ENCODE peak calls at places on chromosome 3, in nine cellular contexts. X is lung; O is CD4-positive, CD25-positive, alpha-beta regulatory T cell; Z is heart left ventricle; E is A549; B is lower leg skin; A is kidney epithelial cell; I is astrocyte of the spinal cord; P is IMR-90. C is an unnamed sample.

GRCh38 chr3:15958692-15959433 is 161.1 kb upstream of the ANKRD28 start:
- DNase-seq in X (no peak), O (no peak), Z (no peak), E (no peak), B (no peak), A (no peak), I (peak; percentile 31), P (peak; percentile 35), C (no peak)

GRCh38 chr3:133734305-133734704 is 11.9 kb upstream of the TF start:
- DNase-seq in X (no peak), O (no peak), Z (no peak), E (no peak), B (no peak), A (no peak), I (no peak), P (no peak), C (no peak)

GRCh38 chr3:137764001-137764433 is at the start of gene SOX14:
- DNase-seq in X (peak; percentile 45), O (no peak), Z (no peak), E (no peak), B (no peak), A (no peak), I (no peak), P (no peak), C (no peak)

GRCh38 chr3:186980989-186981388 is 50.7 kb downstream of the ST6GAL1 start:
- DNase-seq in X (no peak), O (no peak), Z (no peak), E (no peak), B (no peak), A (no peak), I (no peak), P (no peak), C (no peak)

GRCh38 chr3:98784666-98785600 is 21.8 kb downstream of the ST3GAL6 start:
- DNase-seq in X (no peak), O (no peak), Z (no peak), E (no peak), B (no peak), A (peak; percentile 70), I (peak; percentile 92), P (peak; percentile 94), C (peak; percentile 70)

GRCh38 chr3:188037116-188037718 is 116.7 kb upstream of the LPP start:
- DNase-seq in X (no peak), O (no peak), Z (peak; percentile 36), E (no peak), B (no peak), A (no peak), I (peak; percentile 50), P (peak; percentile 45), C (no peak)

GRCh38 chr3:20842002-20842401 is 656.0 kb upstream of the SGO1 start:
- DNase-seq in X (no peak), O (no peak), Z (no peak), E (no peak), B (no peak), A (no peak), I (no peak), P (no peak), C (no peak)

GRCh38 chr3:132722165-132723023 is at the start of gene NPHP3:
- DNase-seq in X (peak; percentile 99), O (peak; percentile 97), Z (peak; percentile 98), E (peak; percentile 77), B (peak; percentile 95), A (peak; percentile 69), I (peak; percentile 97), P (peak; percentile 96), C (peak; percentile 85)

GRCh38 chr3:139588450-139588849 is 48.9 kb upstream of the RBP1 start:
- DNase-seq in X (no peak), O (no peak), Z (peak; percentile 37), E (no peak), B (no peak), A (no peak), I (no peak), P (no peak), C (no peak)

GRCh38 chr3:99901200-99901926 is 83.7 kb downstream of the CMSS1 start:
- DNase-seq in X (no peak), O (no peak), Z (no peak), E (no peak), B (no peak), A (no peak), I (peak; percentile 63), P (peak; percentile 77), C (peak; percentile 69)

GRCh38 chr3:193574488-193575072 is 18.4 kb upstream of the OPA1 start:
- DNase-seq in X (no peak), O (no peak), Z (no peak), E (no peak), B (no peak), A (no peak), I (no peak), P (no peak), C (no peak)

GRCh38 chr3:54374214-54374855 is 252.0 kb downstream of the CACNA2D3 start:
- DNase-seq in X (no peak), O (peak; percentile 12), Z (no peak), E (peak; percentile 5), B (no peak), A (no peak), I (no peak), P (no peak), C (no peak)

GRCh38 chr3:61926913-61927312 is 365.5 kb downstream of the PTPRG start:
- DNase-seq in X (no peak), O (no peak), Z (no peak), E (no peak), B (no peak), A (no peak), I (no peak), P (peak; percentile 82), C (no peak)

GRCh38 chr3:61928776-61929175 is 367.4 kb downstream of the PTPRG start:
- DNase-seq in X (no peak), O (no peak), Z (no peak), E (no peak), B (no peak), A (no peak), I (no peak), P (no peak), C (no peak)

GRCh38 chr3:61928020-61928419 is 366.6 kb downstream of the PTPRG start:
- DNase-seq in X (no peak), O (no peak), Z (no peak), E (no peak), B (no peak), A (no peak), I (peak; percentile 42), P (peak; percentile 7), C (no peak)

GRCh38 chr3:61925721-61926120 is 364.4 kb downstream of the PTPRG start:
- DNase-seq in X (no peak), O (no peak), Z (no peak), E (no peak), B (no peak), A (no peak), I (no peak), P (peak; percentile 5), C (peak; percentile 89)

DNA sequence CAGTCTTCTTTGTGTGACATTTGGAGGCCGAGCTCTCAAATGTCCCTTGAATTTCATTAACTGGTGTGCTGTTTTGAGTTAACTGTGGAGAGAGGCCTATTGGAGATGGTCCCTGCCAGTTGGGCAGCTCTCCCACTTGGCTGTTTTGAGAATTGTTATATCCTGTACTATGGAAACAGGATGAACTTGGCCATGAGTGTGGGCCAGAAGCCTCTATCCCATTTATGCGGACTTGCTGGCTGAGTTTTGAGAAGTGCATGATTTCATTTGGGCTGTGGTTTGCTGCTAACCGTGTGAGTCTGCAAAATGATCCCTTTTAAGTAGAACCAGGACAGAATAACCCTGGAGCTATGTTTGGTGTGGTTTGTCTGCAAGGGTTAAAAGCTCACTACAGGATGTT is 366.0 kb downstream of the PTPRG start:
- DNase-seq in X (peak; percentile 50), O (no peak), Z (peak; percentile 86), E (no peak), B (peak; percentile 64), A (no peak), I (peak; percentile 96), P (peak; percentile 77), C (no peak)
- H3K4me3 ChIP-seq in X (no peak overlapping the region), O (no peak overlapping the region), Z (no peak overlapping the region), E (no peak overlapping the region), B (no peak overlapping the region), A (no peak overlapping the region), I (no peak overlapping the region), P (no peak overlapping the region), C (no peak overlapping the region)

GRCh38 chr3:111218615-111219014 is 147.0 kb downstream of the NECTIN3 start:
- DNase-seq in X (no peak), O (no peak), Z (no peak), E (no peak), B (no peak), A (no peak), I (no peak), P (no peak), C (no peak)
- H3K4me3 ChIP-seq in X (no peak overlapping the region), O (no peak overlapping the region), Z (no peak overlapping the region), E (no peak overlapping the region), B (no peak overlapping the region), A (no peak overlapping the region), I (no peak overlapping the region), P (no peak overlapping the region), C (no peak overlapping the region)

GRCh38 chr3:170226426-170226960 is 4.3 kb downstream of the PRKCI start:
- DNase-seq in X (no peak), O (no peak), Z (no peak), E (no peak), B (no peak), A (no peak), I (peak; percentile 23), P (peak; percentile 51), C (peak; percentile 40)
- H3K4me3 ChIP-seq in X (no peak overlapping the region), O (no peak overlapping the region), Z (no peak overlapping the region), E (no peak overlapping the region), B (no peak overlapping the region), A (no peak overlapping the region), I (no peak overlapping the region), P (no peak overlapping the region), C (no peak overlapping the region)

GRCh38 chr3:33373082-33373437 is 67.1 kb downstream of the UBP1 start:
- DNase-seq in X (no peak), O (no peak), Z (no peak), E (no peak), B (no peak), A (no peak), I (no peak), P (no peak), C (no peak)
- H3K4me3 ChIP-seq in X (no peak overlapping the region), O (peak overlapping the region; percentile 11), Z (no peak overlapping the region), E (no peak overlapping the region), B (no peak overlapping the region), A (no peak overlapping the region), I (no peak overlapping the region), P (no peak overlapping the region), C (no peak overlapping the region)

DNA sequence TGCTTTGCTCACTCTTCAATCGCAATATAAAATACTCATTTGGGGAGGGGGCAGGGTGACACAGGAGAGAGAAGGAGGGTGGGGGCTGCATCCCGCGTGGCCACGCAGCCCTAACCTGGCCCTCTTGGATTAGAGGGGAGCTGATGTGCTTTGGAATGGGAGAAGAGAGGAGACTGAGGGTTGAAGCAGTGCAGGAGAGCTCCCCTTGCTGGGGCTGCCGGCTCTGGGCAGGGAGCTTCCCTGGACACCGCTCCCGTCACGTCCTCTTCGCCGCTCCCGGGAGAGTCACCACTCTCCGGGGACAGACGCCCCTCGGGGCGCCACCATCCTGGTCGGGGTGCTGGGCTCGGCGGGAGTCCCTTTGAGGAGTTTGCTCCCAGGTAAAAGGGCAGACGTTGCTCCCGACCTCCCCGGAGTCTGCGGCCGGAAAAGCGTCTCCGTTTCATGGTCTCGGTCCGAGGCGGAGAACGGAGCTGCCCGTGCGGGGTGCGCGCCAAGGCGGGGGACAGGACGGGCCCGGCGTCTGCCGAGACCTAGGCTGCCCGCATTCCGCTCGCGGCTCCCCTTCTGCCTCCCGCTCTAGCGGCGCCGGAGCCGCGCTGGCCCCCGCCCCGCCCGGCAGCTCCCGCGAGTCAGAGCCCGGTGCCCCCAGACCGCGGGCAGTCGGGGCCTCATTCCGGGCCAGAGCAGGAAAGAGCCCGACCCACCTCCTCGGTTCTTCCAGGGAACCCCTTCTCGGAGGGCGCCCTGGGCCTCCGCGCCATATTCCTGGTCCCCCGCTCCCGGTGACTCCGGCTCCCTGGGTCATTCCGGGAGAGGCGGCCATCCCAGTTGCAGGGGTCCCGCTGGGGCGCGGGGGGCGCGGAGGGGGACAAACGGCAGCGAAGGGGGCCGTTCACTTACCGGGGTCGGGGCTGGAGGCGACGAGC is 603 bp downstream of the SLC7A14 start:
- DNase-seq in X (no peak), O (no peak), Z (no peak), E (no peak), B (no peak), A (no peak), I (no peak), P (peak; percentile 11), C (no peak)
- H3K4me3 ChIP-seq in X (no peak overlapping the region), O (no peak overlapping the region), Z (peak overlapping the region; percentile 32), E (no peak overlapping the region), B (no peak overlapping the region), A (peak overlapping the region; percentile 23), I (peak overlapping the region; percentile 39), P (peak overlapping the region; percentile 37), C (peak overlapping the region; percentile 54)